ENCODE peak calls at places on chromosomes 2 and 18, in seven cellular contexts. C, Z, P, M, B, D and Y are unnamed samples.

GRCh38 chr2:96233880-96234316 is 25.3 kb upstream of the STARD7 start:
- DNase-seq in B (no peak), C (no peak), M (no peak), Z (no peak), D (no peak), P (no peak), Y (no peak)

GRCh38 chr2:68736086-68736485 is 1.5 kb downstream of the ARHGAP25 start:
- DNase-seq in D (no peak), M (no peak), B (no peak), Z (no peak), P (no peak), C (no peak), Y (no peak)

GRCh38 chr18:23719634-23720201 is 30.5 kb downstream of the LAMA3 start:
- DNase-seq in C (no peak), D (peak; percentile 95), B (no peak), P (peak; percentile 98), M (peak; percentile 98), Z (peak; percentile 84), Y (peak; percentile 99)

GRCh38 chr2:158079672-158080071 is 22.0 kb upstream of the UPP2 start:
- DNase-seq in M (peak; percentile 16), D (peak; percentile 23), B (no peak), Z (no peak), C (no peak), P (no peak), Y (peak; percentile 49)

GRCh38 chr2:211512746-211513145 is 956.3 kb downstream of the CPS1 start:
- DNase-seq in P (no peak), M (no peak), C (no peak), B (no peak), D (no peak), Z (no peak), Y (no peak)

GRCh38 chr2:150472122-150472899 is 15.2 kb downstream of the RND3 start:
- DNase-seq in D (peak; percentile 72), Z (no peak), M (peak; percentile 87), C (peak; percentile 70), P (peak; percentile 91), B (peak; percentile 51), Y (peak; percentile 86)

GRCh38 chr2:102226171-102226570 is 39.3 kb downstream of the IL1RL2 start:
- DNase-seq in P (no peak), C (no peak), M (no peak), B (no peak), Z (no peak), D (no peak), Y (no peak)

GRCh38 chr2:238964544-238965113 is 116.7 kb downstream of the TWIST2 start:
- DNase-seq in C (no peak), B (no peak), Z (no peak), P (no peak), D (no peak), M (no peak), Y (no peak)

GRCh38 chr18:26503382-26503781 is 45.0 kb downstream of the KCTD1 start:
- DNase-seq in M (no peak), Z (no peak), P (no peak), C (no peak), D (no peak), B (no peak), Y (no peak)

GRCh38 chr2:12965540-12966269 is 249.0 kb downstream of the TRIB2 start:
- DNase-seq in Z (no peak), C (no peak), B (no peak), P (peak; percentile 43), M (peak; percentile 83), D (peak; percentile 76), Y (peak; percentile 77)

GRCh38 chr2:240138275-240138984 is 2.0 kb downstream of the OTOS start:
- DNase-seq in P (no peak), M (peak; percentile 14), B (no peak), D (no peak), C (no peak), Z (peak; percentile 46), Y (peak; percentile 18)

DNA sequence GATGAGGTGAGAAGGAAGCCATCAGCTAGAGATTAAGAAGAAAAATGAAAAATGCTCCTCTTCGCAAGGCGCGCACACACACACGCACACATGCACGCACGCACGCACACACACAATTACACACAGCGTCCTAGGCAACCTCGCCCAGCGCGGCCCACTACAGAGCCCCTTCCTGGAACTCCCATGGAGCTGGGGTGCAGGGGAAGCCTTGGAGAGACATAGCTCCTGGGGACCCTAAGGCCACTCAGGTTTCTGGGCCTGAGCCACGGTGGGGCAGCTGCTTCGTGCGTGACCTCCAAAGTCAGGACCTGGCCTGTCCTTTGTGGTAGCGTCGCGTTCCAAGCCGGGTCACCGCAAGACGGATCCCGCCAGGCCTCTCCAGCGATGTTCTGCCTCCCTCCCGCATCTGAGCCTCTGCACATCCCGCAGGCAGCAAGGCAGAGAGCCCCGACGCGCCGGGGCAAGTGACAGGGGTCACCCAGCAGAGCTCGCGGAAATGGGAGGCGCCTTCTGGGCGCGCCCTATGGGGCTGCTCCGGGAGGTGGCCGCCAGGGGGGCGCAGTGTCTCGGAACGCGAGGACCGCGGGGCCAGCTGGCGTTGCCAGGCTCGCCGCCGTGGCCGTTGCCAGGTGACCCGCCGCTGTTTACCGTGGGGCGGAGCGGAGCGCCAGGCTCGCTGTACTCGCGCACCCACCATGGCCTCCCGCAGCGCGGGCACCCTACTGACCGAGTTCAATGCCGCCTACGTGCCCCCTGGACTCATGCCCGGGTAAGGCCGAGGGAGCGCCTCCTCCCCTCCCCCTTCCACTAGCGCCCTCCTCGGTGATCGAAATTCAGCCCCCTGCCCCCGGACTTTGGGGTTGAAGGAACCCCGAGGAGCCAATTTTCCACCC is 79.0 kb downstream of the CIB4 start:
- DNase-seq in C (peak; percentile 36), B (peak; percentile 54), D (no peak), Z (peak; percentile 47), M (no peak), P (peak; percentile 4), Y (peak; percentile 5)
- H3K4me3 ChIP-seq in C (no peak overlapping the region), B (peak overlapping the region; percentile 65), D (no peak overlapping the region), Z (peak overlapping the region; percentile 14), M (no peak overlapping the region), P (peak overlapping the region; percentile 12), Y (no peak overlapping the region)

DNA sequence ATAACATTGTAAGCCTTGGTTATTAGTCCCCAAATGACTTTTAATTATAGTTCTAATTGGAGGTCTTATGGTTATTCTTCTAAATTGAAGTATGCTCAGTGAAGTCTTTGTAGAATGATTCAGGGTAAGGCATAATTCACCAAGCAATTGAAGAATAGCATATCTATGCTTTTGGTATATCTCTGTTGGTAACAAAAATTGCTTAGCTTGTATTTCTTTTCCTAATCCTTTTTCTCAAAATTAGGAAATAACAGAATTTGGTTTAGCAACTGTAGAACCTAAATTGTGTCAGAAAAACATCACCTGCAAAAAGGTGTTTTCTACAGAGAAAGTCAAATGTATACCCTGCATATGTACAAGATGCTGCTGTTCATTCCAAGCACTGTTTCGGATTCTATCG is 189.2 kb upstream of the EPHA4 start:
- DNase-seq in Z (no peak), B (no peak), P (no peak), M (no peak), D (no peak), C (no peak), Y (no peak)
- TF ChIP-seq CTCF in Z (no peak), B (no peak), P (no peak), M (no peak), D (no peak), C (no peak), Y (no peak)

DNA sequence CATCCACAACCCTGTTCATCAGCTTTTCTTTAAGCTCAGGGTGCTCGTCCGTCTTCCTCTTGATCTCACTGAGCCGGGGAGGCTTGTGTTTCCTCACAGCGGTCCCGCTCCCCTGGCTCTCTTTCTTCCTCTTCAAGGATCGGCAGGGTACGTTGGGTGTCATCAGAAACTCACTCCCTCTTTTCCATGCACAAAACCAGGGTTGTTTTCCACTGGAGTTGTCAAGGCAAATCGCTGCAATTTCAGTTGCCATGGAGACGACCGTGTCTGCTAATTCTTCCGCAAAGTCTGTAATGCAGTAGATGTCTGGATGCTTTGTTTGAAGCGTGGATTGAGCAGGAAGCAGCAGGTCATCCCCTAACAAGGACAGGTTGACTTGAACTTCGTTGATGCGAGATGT is 146.4 kb downstream of the DAW1 start:
- DNase-seq in M (no peak), D (no peak), P (no peak), Z (no peak), C (no peak), B (no peak), Y (no peak)
- H3K4me3 ChIP-seq in M (no peak overlapping the region), D (no peak overlapping the region), P (no peak overlapping the region), Z (no peak overlapping the region), C (no peak overlapping the region), B (no peak overlapping the region), Y (no peak overlapping the region)

GRCh38 chr2:180980185-180980942 is at the start of gene UBE2E3:
- DNase-seq in C (peak; percentile 80), D (peak; percentile 89), B (peak; percentile 78), M (peak; percentile 72), Z (peak; percentile 48), P (peak; percentile 76), Y (peak; percentile 75)

GRCh38 chr2:180985771-180986395 is 5.5 kb downstream of the UBE2E3 start:
- DNase-seq in C (no peak), M (no peak), P (no peak), B (no peak), Z (no peak), D (no peak), Y (no peak)

GRCh38 chr2:180987146-180987545 is 6.7 kb downstream of the UBE2E3 start:
- DNase-seq in C (no peak), Z (no peak), M (no peak), B (no peak), P (no peak), D (no peak), Y (no peak)

GRCh38 chr2:180980943-180981898 is 816 bp downstream of the UBE2E3 start:
- DNase-seq in P (peak; percentile 38), M (peak; percentile 44), Z (no peak), D (peak; percentile 51), B (peak; percentile 22), C (peak; percentile 17), Y (peak; percentile 54)

DNA sequence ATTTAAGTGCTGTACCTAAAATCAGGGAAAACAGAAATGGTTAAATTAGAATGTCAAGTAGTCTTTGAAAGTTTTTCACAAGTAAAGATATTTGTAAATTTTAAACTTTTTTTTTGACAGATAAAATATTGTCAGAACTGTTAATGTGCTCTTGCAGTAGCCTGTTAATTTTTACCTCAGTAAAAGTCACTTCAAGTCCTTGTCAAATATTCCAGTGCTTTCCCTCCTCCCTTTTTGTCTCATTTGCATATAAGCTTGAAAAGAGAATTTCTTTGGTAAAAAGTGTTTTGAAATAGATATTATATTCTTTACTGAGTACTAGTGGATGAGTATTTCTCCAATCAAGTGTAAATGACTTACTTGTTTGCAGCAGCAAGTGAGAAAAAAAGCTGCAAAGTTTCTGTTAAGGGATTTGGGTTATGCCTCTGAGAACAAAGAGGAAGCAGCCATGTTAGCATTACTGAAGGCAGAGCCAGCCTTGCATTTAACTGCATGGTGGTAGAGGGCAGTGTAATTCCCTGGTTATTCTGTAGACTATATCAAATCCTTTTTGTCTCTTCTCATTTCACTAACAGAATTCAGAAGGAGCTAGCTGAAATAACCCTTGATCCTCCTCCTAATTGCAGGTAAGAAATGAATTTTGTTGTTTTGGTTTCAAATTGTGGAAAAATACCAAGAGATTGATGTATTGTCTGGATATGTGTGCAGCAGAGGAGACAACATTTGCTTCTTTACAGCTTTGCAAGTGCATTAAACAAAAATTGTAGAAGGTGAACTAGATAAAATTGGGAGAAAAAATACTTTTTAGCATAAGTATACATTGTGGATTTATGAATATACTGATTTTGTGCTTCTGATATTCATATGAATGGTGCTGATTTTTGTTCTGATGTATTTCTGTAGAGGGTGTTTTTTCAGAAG is 3.3 kb downstream of the UBE2E3 start:
- DNase-seq in B (no peak), C (peak; percentile 18), M (peak; percentile 69), P (peak; percentile 54), Z (no peak), D (peak; percentile 79), Y (peak; percentile 68)
- TF ChIP-seq CTCF in B (peak; percentile 47), C (no peak), M (peak; percentile 46), P (peak; percentile 58), Z (peak; percentile 67), D (peak; percentile 47), Y (peak; percentile 43)